ENCODE peak calls at places on chromosomes 7 and 10, in five cellular contexts. U, G, W, P and Z are unnamed samples. For H3K9me3, the result is how much of the 10 kb centered on the place peaks cover.

GRCh38 chr7:33900501-33900900 is 4.8 kb upstream of the BMPER start:
- DNase-seq in U (no peak), G (no peak), W (no peak), P (no peak), Z (no peak)

GRCh38 chr10:72846225-72846624 is 47.3 kb upstream of the OIT3 start:
- DNase-seq in U (no peak), G (no peak), W (no peak), P (no peak), Z (no peak)

GRCh38 chr10:25522946-25523608 is 348.3 kb downstream of the GPR158 start:
- DNase-seq in U (no peak), G (no peak), W (peak), P (no peak), Z (no peak)

GRCh38 chr7:147406521-147407115 is 1183.9 kb upstream of the C7orf33 start:
- DNase-seq in U (no peak), G (no peak), W (no peak), P (no peak), Z (no peak)

GRCh38 chr7:102320181-102320580 is 33.5 kb downstream of the SH2B2 start:
- DNase-seq in U (peak), G (no peak), W (no peak), P (no peak), Z (no peak)

GRCh38 chr10:79982861-79983260 is 34.0 kb upstream of the SFTPD start:
- DNase-seq in U (no peak), G (no peak), W (no peak), P (no peak), Z (no peak)

GRCh38 chr7:138773817-138774216 is 24.0 kb upstream of the TMEM213 start:
- DNase-seq in U (peak), G (no peak), W (no peak), P (no peak), Z (no peak)

GRCh38 chr10:132172091-132173066 is 14.4 kb upstream of the DPYSL4 start:
- DNase-seq in U (peak), G (peak), W (no peak), P (no peak), Z (no peak)

GRCh38 chr10:75857896-75858295 is 426.5 kb downstream of the LRMDA start:
- DNase-seq in U (no peak), G (no peak), W (no peak), P (no peak), Z (no peak)
- H3K9me3 ChIP-seq in U (under half), G (under half), W (under half), P (under half), Z (under half)

DNA sequence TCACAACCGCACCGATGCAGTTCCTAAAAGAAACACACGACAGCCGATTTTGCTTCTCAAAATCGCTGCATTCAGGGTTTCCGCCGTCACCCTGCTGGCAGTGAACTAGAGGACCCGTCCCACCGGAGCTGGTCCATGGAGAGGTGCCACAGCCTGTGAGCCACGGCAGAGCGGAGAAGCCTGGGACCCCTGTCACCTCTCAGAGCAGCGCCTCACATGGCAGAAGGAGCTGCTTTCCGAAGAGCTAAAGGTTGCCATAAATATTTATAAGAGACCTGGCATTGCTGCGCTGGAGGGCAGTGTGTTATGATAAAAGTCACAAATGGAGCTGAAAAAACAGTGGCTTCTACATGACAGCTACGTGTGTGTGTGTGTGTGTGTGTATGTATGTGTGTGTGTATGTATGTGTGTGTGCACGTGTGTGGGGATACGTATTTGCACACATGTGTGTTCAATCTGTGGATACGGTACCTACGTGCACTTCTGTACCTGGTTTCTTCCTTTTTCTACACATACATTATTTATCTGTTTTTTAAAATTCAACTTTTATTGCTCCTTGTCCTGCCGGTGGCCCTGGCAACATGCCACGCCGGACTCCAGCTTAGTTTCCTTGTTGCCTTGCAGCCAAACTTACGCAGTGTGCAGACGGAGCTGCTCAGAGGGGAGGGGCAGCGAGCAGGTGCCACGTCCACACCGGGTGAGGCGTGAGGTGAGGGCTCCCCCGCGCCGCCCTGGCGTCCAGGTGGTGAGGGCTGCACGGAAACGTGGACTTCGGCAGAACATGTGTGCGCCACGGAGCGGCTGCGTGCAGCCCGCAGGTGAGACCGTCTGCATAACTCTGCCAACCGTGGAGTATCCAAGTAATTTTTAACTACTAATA is 115.2 kb upstream of the PITRM1 start:
- DNase-seq in U (no peak), G (no peak), W (no peak), P (no peak), Z (no peak)
- H3K4me3 ChIP-seq in U (no peak), G (no peak), W (no peak), P (no peak), Z (no peak)

DNA sequence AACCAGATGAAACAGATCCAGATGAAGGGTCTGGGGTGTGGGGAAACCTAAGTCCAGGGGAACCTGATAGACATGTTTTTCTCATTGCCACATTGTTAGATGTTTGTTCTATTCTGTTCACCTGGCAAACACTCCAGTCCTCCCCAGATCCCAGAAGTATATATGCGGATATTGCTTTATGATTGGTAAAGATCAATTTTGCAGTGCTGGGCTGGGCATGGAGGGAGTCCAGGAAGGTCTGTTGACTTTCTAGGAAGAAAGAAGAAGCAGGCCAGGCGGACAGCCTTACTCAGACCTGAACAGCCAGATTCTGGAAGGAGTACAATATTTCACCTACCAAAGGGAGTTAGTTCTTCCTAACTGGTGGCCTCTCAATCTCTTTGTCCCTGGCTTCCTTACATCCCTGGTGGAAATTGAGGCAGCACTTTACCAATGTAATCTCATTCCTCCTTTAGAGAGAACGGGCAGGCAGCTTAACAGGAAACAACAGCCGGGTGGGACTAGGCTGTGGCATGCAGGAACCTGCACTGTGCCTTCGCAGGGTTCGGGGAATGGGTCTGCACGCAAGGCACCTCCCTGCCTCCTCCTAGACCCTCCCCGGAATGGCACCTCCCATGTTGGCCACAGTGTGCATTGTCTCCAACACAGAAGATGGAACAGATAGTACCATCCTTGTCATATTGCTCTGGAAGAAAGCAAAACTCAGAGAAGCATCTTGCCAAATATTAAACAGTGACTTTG is 931 bp downstream of the GIMAP6 start:
- DNase-seq in U (no peak), G (peak), W (no peak), P (no peak), Z (peak)
- H3K27ac ChIP-seq in U (peak), G (peak), W (no peak), P (no peak), Z (peak)

DNA sequence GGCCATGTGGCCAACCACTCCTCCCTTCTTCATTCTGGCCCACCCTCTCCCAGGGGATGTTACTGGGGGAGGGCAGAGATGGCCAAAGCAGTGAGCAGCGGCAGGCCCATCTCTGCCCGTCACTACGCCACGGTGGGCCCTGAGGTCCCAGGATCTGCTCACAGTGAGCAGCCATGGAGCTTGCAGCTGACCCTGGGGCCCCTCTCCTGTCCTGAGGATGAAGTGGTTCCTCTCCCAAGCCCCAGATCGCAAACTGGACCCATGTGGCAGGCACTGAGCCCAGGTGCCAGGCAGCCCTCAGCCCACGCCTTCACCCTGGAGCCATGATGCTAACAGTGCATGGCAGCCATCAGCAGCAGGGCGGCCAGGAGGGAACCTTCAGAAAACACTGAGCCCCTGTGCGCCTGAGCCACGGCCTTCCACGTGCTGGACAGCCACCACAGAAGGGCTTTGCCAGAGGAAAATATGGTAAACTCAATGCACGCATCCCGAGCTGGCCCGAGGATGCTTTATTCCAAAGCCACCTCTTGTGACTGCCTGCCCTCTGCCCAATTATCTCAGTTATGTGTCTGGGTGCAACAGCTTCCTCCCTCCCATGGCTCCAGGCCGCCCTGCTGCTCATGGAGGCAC is 485.7 kb downstream of the PTPRN2 start:
- DNase-seq in U (no peak), G (no peak), W (no peak), P (no peak), Z (no peak)
- H3K9me3 ChIP-seq in U (under half), G (under half), W (under half), P (under half), Z (under half)

DNA sequence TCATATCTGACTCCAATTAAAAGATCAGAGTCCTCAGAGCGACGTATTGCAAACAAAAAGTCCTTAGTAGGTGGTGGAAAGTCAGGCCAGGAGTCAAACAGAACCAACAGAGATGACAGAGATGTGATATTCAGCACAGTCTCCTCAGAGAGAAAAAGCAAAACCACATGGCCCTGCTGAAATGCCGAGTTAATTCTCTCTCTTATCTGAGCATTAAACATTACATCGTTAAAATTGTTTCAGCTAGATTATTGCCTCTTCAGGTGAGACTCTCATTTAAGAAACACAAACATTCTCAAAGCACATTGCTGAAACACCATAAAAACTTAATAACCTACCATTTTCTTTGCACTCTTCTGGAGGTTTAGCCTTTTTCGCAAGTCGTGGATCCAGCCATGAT is 690.9 kb downstream of the PHTF2 start:
- DNase-seq in U (no peak), G (no peak), W (no peak), P (no peak), Z (no peak)
- H3K4me3 ChIP-seq in U (peak), G (peak), W (no peak), P (no peak), Z (no peak)